ENCODE peak calls at places on chromosome 16, in eight cellular contexts. C is endothelial cell of umbilical vein; S is tibial nerve; E is CD4-positive, CD25-positive, alpha-beta regulatory T cell; F is trophoblast cell; Y is A549; J is uterus; P is coronary artery. V is an unnamed sample.

GRCh38 chr16:89115216-89115949 is 21.7 kb downstream of the ACSF3 start:
- DNase-seq in J (no peak), Y (no peak), C (peak; percentile 37), P (no peak), E (peak; percentile 88), S (peak; percentile 64), F (peak; percentile 33), V (no peak)

GRCh38 chr16:86120982-86121242 is 221.9 kb downstream of the IRF8 start:
- DNase-seq in F (no peak), Y (no peak), E (no peak), P (no peak), C (no peak), J (no peak), S (no peak), V (no peak)

GRCh38 chr16:28534542-28535373 is 4.0 kb downstream of the NUPR1 start:
- DNase-seq in Y (no peak), S (peak; percentile 70), C (no peak), J (peak; percentile 61), F (peak; percentile 33), E (no peak), P (peak; percentile 81), V (no peak)

GRCh38 chr16:82240111-82240510 is 70.1 kb upstream of the MPHOSPH6 start:
- DNase-seq in S (no peak), C (no peak), E (no peak), J (no peak), Y (no peak), F (no peak), P (no peak), V (no peak)

GRCh38 chr16:50152807-50153647 is at the start of gene TENT4B:
- DNase-seq in C (peak; percentile 87), Y (peak; percentile 89), S (peak; percentile 73), F (peak; percentile 67), P (peak; percentile 90), J (peak; percentile 83), E (peak; percentile 84), V (peak; percentile 27)

GRCh38 chr16:83015871-83016270 is 389.1 kb downstream of the CDH13 start:
- DNase-seq in C (no peak), F (no peak), S (no peak), E (no peak), P (no peak), Y (no peak), J (no peak), V (no peak)

GRCh38 chr16:11139624-11140375 is 116.2 kb downstream of the SOCS1 start:
- DNase-seq in C (peak; percentile 46), P (no peak), Y (no peak), J (no peak), E (no peak), S (no peak), F (no peak), V (no peak)

GRCh38 chr16:87541004-87541881 is 48.4 kb upstream of the ZCCHC14 start:
- DNase-seq in C (no peak), S (no peak), E (no peak), F (no peak), J (no peak), P (peak; percentile 94), Y (no peak), V (no peak)

GRCh38 chr16:84020353-84020752 is 22.2 kb downstream of the SLC38A8 start:
- DNase-seq in S (no peak), J (no peak), P (no peak), F (no peak), E (no peak), Y (no peak), C (no peak), V (no peak)

GRCh38 chr16:29858149-29858899 is 4.7 kb downstream of the CDIPT start:
- DNase-seq in Y (no peak), S (no peak), C (no peak), E (no peak), F (no peak), P (no peak), J (no peak), V (no peak)

GRCh38 chr16:23682181-23682580 is 3.5 kb downstream of the PLK1 start:
- DNase-seq in F (no peak), E (no peak), C (no peak), J (no peak), Y (no peak), S (no peak), P (no peak), V (no peak)

GRCh38 chr16:66256919-66257318 is 109.6 kb upstream of the CDH5 start:
- DNase-seq in S (no peak), C (no peak), E (no peak), F (no peak), P (peak; percentile 22), Y (no peak), J (no peak), V (no peak)

GRCh38 chr16:89187337-89188063 is 12.8 kb downstream of the SLC22A31 start:
- DNase-seq in Y (peak; percentile 56), C (no peak), E (no peak), P (no peak), F (no peak), S (no peak), J (no peak), V (no peak)

GRCh38 chr16:66740010-66740409 is 11.4 kb downstream of the DYNC1LI2 start:
- DNase-seq in S (no peak), C (peak; percentile 54), Y (peak; percentile 51), E (no peak), J (no peak), F (peak; percentile 27), P (no peak), V (no peak)

GRCh38 chr16:69186642-69187386 is at the start of gene SNTB2:
- DNase-seq in C (peak; percentile 87), E (peak; percentile 83), J (peak; percentile 92), S (peak; percentile 92), F (peak; percentile 91), Y (peak; percentile 87), P (peak; percentile 93), V (no peak)

GRCh38 chr16:11256657-11257130 is 690 bp upstream of the SOCS1 start:
- DNase-seq in Y (peak; percentile 48), J (no peak), C (no peak), S (peak; percentile 47), F (peak; percentile 50), P (peak; percentile 84), E (peak; percentile 42), V (no peak)

GRCh38 chr16:50401355-50401754 is 32.6 kb upstream of the BRD7 start:
- DNase-seq in S (no peak), E (no peak), Y (no peak), F (no peak), P (no peak), C (no peak), J (no peak), V (no peak)

GRCh38 chr16:47507701-47508100 is 46.6 kb downstream of the PHKB start:
- DNase-seq in E (no peak), J (no peak), C (peak; percentile 8), S (no peak), Y (no peak), P (no peak), F (no peak), V (no peak)

GRCh38 chr16:89013692-89014455 is 36.9 kb upstream of the CBFA2T3 start:
- DNase-seq in E (no peak), J (no peak), C (no peak), F (no peak), P (no peak), S (no peak), Y (no peak), V (no peak)

GRCh38 chr16:9934723-9935508 is 247.3 kb downstream of the GRIN2A start:
- DNase-seq in Y (no peak), E (no peak), S (no peak), C (no peak), P (no peak), J (no peak), F (no peak), V (no peak)

GRCh38 chr16:53126390-53126789 is 71.6 kb downstream of the CHD9 start:
- DNase-seq in J (no peak), S (no peak), P (no peak), E (no peak), F (no peak), C (no peak), Y (no peak), V (no peak)

GRCh38 chr16:27503662-27504061 is 46.1 kb downstream of the GTF3C1 start:
- DNase-seq in F (no peak), Y (no peak), J (no peak), S (no peak), C (no peak), E (no peak), P (no peak), V (no peak)

GRCh38 chr16:27789150-27789549 is 239.2 kb downstream of the KATNIP start:
- DNase-seq in S (no peak), F (no peak), J (no peak), Y (no peak), C (no peak), E (no peak), P (no peak), V (no peak)

GRCh38 chr16:80466024-80466986 is 74.5 kb upstream of the DYNLRB2 start:
- DNase-seq in F (peak; percentile 15), P (no peak), E (peak; percentile 18), S (peak; percentile 51), J (peak; percentile 61), Y (peak; percentile 66), C (peak; percentile 39), V (no peak)

GRCh38 chr16:54194008-54194731 is 92.4 kb downstream of the IRX3 start:
- DNase-seq in C (no peak), Y (no peak), F (no peak), S (peak; percentile 36), P (peak; percentile 82), E (no peak), J (peak; percentile 47), V (no peak)

GRCh38 chr16:71230122-71230845 is at the start of gene HYDIN:
- DNase-seq in P (no peak), J (no peak), C (peak; percentile 30), E (no peak), S (no peak), Y (peak; percentile 67), F (peak; percentile 95), V (peak; percentile 16)

GRCh38 chr16:71473891-71474290 is 11.8 kb upstream of the ZNF23 start:
- DNase-seq in C (no peak), F (no peak), S (no peak), P (no peak), J (no peak), E (no peak), Y (no peak), V (peak; percentile 51)

GRCh38 chr16:57809843-57810196 is 7.5 kb upstream of the KIFC3 start:
- DNase-seq in E (no peak), P (no peak), F (peak; percentile 52), S (no peak), J (no peak), C (no peak), Y (no peak), V (no peak)
- H3K27ac ChIP-seq in E (no peak overlapping the region), P (peak overlapping the region; percentile 46), F (no peak overlapping the region), S (no peak overlapping the region), J (peak overlapping the region; percentile 37), C (peak overlapping the region; percentile 33), Y (peak overlapping the region; percentile 97), V (peak overlapping the region; percentile 87)

GRCh38 chr16:342455-343213 is 9.9 kb downstream of the AXIN1 start:
- DNase-seq in P (no peak), J (no peak), S (no peak), E (no peak), F (peak; percentile 46), C (no peak), Y (no peak), V (no peak)
- H3K27ac ChIP-seq in P (no peak overlapping the region), J (no peak overlapping the region), S (no peak overlapping the region), E (no peak overlapping the region), F (no peak overlapping the region), C (no peak overlapping the region), Y (no peak overlapping the region), V (no peak overlapping the region)

GRCh38 chr16:12329246-12329995 is 352.9 kb downstream of the SNX29 start:
- DNase-seq in S (no peak), C (no peak), J (no peak), Y (no peak), E (no peak), P (no peak), F (no peak), V (no peak)
- H3K27ac ChIP-seq in S (no peak overlapping the region), C (no peak overlapping the region), J (no peak overlapping the region), Y (no peak overlapping the region), E (no peak overlapping the region), P (no peak overlapping the region), F (no peak overlapping the region), V (no peak overlapping the region)

GRCh38 chr16:72859581-72859980 is 188.3 kb downstream of the ZFHX3 start:
- DNase-seq in E (no peak), S (no peak), F (peak; percentile 16), C (no peak), P (no peak), Y (no peak), J (no peak), V (no peak)
- H3K27ac ChIP-seq in E (no peak overlapping the region), S (peak overlapping the region; percentile 36), F (peak overlapping the region; percentile 55), C (no peak overlapping the region), P (peak overlapping the region; percentile 91), Y (no peak overlapping the region), J (peak overlapping the region; percentile 90), V (no peak overlapping the region)